ENCODE peak calls at places on chromosome 4, in four cellular contexts. L, N, V and O are unnamed samples.

GRCh38 chr4:134762053-134762452 is 560.5 kb upstream of the PABPC4L start:
- DNase-seq in L (peak; percentile 41), N (no peak), V (no peak), O (no peak)

GRCh38 chr4:3330682-3331081 is 37.9 kb downstream of the RGS12 start:
- DNase-seq in L (no peak), N (no peak), V (peak; percentile 63), O (no peak)

GRCh38 chr4:52743444-52744019 is 7.7 kb downstream of the ERVMER34-1 start:
- DNase-seq in L (no peak), N (no peak), V (no peak), O (no peak)

GRCh38 chr4:121070696-121071639 is 1.4 kb downstream of the NDNF start:
- DNase-seq in L (peak; percentile 34), N (no peak), V (peak; percentile 34), O (no peak)

GRCh38 chr4:126768338-126768737 is 864.4 kb upstream of the INTU start:
- DNase-seq in L (no peak), N (no peak), V (no peak), O (no peak)

GRCh38 chr4:108861339-108861738 is 98.5 kb upstream of the ETNPPL start:
- DNase-seq in L (no peak), N (no peak), V (peak; percentile 48), O (no peak)

GRCh38 chr4:39712819-39713607 is 15.1 kb downstream of the UBE2K start:
- DNase-seq in L (no peak), N (no peak), V (no peak), O (no peak)

GRCh38 chr4:78155616-78156105 is 98.5 kb downstream of the FRAS1 start:
- DNase-seq in L (peak; percentile 19), N (no peak), V (no peak), O (peak; percentile 57)

GRCh38 chr4:53734584-53735363 is 143.5 kb upstream of the LNX1 start:
- DNase-seq in L (no peak), N (peak; percentile 66), V (peak; percentile 63), O (peak; percentile 81)

GRCh38 chr4:17468638-17469221 is 43.2 kb downstream of the QDPR start:
- DNase-seq in L (peak; percentile 54), N (no peak), V (peak; percentile 71), O (peak; percentile 21)

GRCh38 chr4:126604273-126604867 is 1028.4 kb upstream of the INTU start:
- DNase-seq in L (peak; percentile 55), N (no peak), V (peak; percentile 40), O (no peak)

GRCh38 chr4:140004580-140005314 is 149.2 kb downstream of the MAML3 start:
- DNase-seq in L (no peak), N (no peak), V (peak; percentile 78), O (peak; percentile 65)

GRCh38 chr4:2341911-2342652 is 76.4 kb downstream of the ZFYVE28 start:
- DNase-seq in L (no peak), N (no peak), V (no peak), O (no peak)

GRCh38 chr4:123463869-123464268 is 67.3 kb downstream of the SPRY1 start:
- DNase-seq in L (no peak), N (no peak), V (peak; percentile 14), O (no peak)

GRCh38 chr4:42655921-42656735 is 777 bp downstream of the ATP8A1 start:
- DNase-seq in L (no peak), N (no peak), V (peak; percentile 21), O (no peak)

GRCh38 chr4:77817304-77818076 is 1.7 kb downstream of the CNOT6L start:
- DNase-seq in L (peak; percentile 10), N (no peak), V (peak; percentile 27), O (peak; percentile 30)

GRCh38 chr4:173448919-173449641 is 50.2 kb upstream of the SCRG1 start:
- DNase-seq in L (no peak), N (no peak), V (no peak), O (no peak)

GRCh38 chr4:184259081-184259480 is 41.4 kb upstream of the ENPP6 start:
- DNase-seq in L (no peak), N (no peak), V (no peak), O (no peak)

GRCh38 chr4:41432889-41433288 is 105.1 kb upstream of the LIMCH1 start:
- DNase-seq in L (peak; percentile 52), N (peak; percentile 75), V (peak; percentile 55), O (peak; percentile 94)

GRCh38 chr4:183395395-183395794 is 49.0 kb upstream of the CDKN2AIP start:
- DNase-seq in L (no peak), N (no peak), V (no peak), O (no peak)

GRCh38 chr4:7392438-7393374 is 42.0 kb downstream of the PSAPL1 start:
- DNase-seq in L (peak; percentile 33), N (no peak), V (no peak), O (peak; percentile 86)

GRCh38 chr4:109611045-109611616 is 51.1 kb downstream of the MCUB start:
- DNase-seq in L (no peak), N (no peak), V (peak; percentile 6), O (peak; percentile 26)

GRCh38 chr4:80610845-80611244 is 275.3 kb downstream of the CFAP299 start:
- DNase-seq in L (peak; percentile 15), N (no peak), V (no peak), O (peak; percentile 47)

GRCh38 chr4:151804821-151805220 is 44.0 kb upstream of the GATB start:
- DNase-seq in L (no peak), N (no peak), V (no peak), O (peak; percentile 49)

GRCh38 chr4:37749398-37749988 is 63.3 kb upstream of the RELL1 start:
- DNase-seq in L (no peak), N (no peak), V (no peak), O (no peak)

GRCh38 chr4:72631296-72631695 is 62.3 kb upstream of the ADAMTS3 start:
- DNase-seq in L (no peak), N (peak; percentile 81), V (no peak), O (peak; percentile 96)

GRCh38 chr4:94410678-94411206 is 41.0 kb upstream of the PDLIM5 start:
- DNase-seq in L (no peak), N (peak; percentile 45), V (no peak), O (no peak)

GRCh38 chr4:22202351-22203343 is 254.1 kb upstream of the KCNIP4 start:
- DNase-seq in L (no peak), N (no peak), V (no peak), O (peak; percentile 42)

GRCh38 chr4:21290562-21290961 is 590.3 kb downstream of the PACRGL start:
- DNase-seq in L (no peak), N (no peak), V (no peak), O (no peak)

GRCh38 chr4:110615366-110616161 is 7.3 kb downstream of the PITX2 start:
- DNase-seq in L (no peak), N (no peak), V (no peak), O (no peak)

GRCh38 chr4:109993116-109993515 is 80.4 kb downstream of the EGF start:
- DNase-seq in L (no peak), N (no peak), V (no peak), O (no peak)

GRCh38 chr4:89253935-89254334 is 53.7 kb downstream of the GPRIN3 start:
- DNase-seq in L (no peak), N (no peak), V (no peak), O (no peak)

GRCh38 chr4:88820723-88821368 is 123.2 kb upstream of the NAP1L5 start:
- DNase-seq in L (no peak), N (no peak), V (no peak), O (no peak)

GRCh38 chr4:4564522-4564921 is 22.7 kb upstream of the STX18 start:
- DNase-seq in L (no peak), N (no peak), V (no peak), O (no peak)

GRCh38 chr4:136078971-136079370 is 1453.3 kb downstream of the PCDH18 start:
- DNase-seq in L (no peak), N (peak; percentile 28), V (no peak), O (peak; percentile 76)

GRCh38 chr4:152273343-152273742 is 262.5 kb downstream of the FBXW7 start:
- DNase-seq in L (peak; percentile 5), N (no peak), V (no peak), O (peak; percentile 4)

GRCh38 chr4:73648478-73648877 is 28.2 kb upstream of the RASSF6 start:
- DNase-seq in L (no peak), N (no peak), V (no peak), O (no peak)

GRCh38 chr4:39548425-39549067 is 21.3 kb upstream of the UGDH start:
- DNase-seq in L (no peak), N (no peak), V (no peak), O (peak; percentile 56)